ENCODE peak calls at places on chromosomes 6 and 20, in four cellular contexts. Q, O, Z and Y are unnamed samples.

GRCh38 chr20:40868568-40869223 is 159.9 kb upstream of the TOP1 start:
- DNase-seq in O (no peak), Q (no peak), Z (no peak), Y (no peak)

GRCh38 chr6:102327697-102328227 is 934.3 kb downstream of the GRIK2 start:
- DNase-seq in O (no peak), Z (no peak), Q (no peak), Y (no peak)

GRCh38 chr6:1662532-1662931 is 52.8 kb downstream of the FOXC1 start:
- DNase-seq in O (no peak), Z (no peak), Q (no peak), Y (no peak)

GRCh38 chr20:49987868-49988690 is 5.3 kb downstream of the SNAI1 start:
- DNase-seq in O (no peak), Z (no peak), Q (no peak), Y (no peak)

GRCh38 chr6:57198926-57199636 is 23.0 kb downstream of the RAB23 start:
- DNase-seq in Q (no peak), Z (no peak), O (no peak), Y (no peak)

GRCh38 chr6:170008386-170008785 is 257.0 kb downstream of the ERMARD start:
- DNase-seq in O (no peak), Q (no peak), Z (no peak), Y (no peak)

GRCh38 chr20:48668451-48668946 is 159.3 kb downstream of the PREX1 start:
- DNase-seq in Q (no peak), O (no peak), Z (no peak), Y (no peak)

GRCh38 chr6:15879372-15880261 is 216.8 kb upstream of the DTNBP1 start:
- DNase-seq in Z (no peak), Q (peak; percentile 48), O (no peak), Y (peak; percentile 42)

GRCh38 chr20:46343358-46344357 is 35.4 kb upstream of the CDH22 start:
- DNase-seq in Z (no peak), O (no peak), Q (no peak), Y (no peak)

GRCh38 chr6:105038259-105038658 is 81.4 kb downstream of the LIN28B start:
- DNase-seq in Z (no peak), Q (no peak), O (no peak), Y (no peak)

GRCh38 chr6:104325341-104326172 is 534.2 kb downstream of the HACE1 start:
- DNase-seq in O (no peak), Z (no peak), Q (no peak), Y (no peak)

GRCh38 chr6:2697291-2697690 is 53.4 kb downstream of the MYLK4 start:
- DNase-seq in Q (no peak), Z (no peak), O (no peak), Y (no peak)

GRCh38 chr20:19750907-19751636 is 7.0 kb upstream of the RIN2 start:
- DNase-seq in O (no peak), Q (no peak), Z (no peak), Y (no peak)

GRCh38 chr6:98308564-98308963 is 525.8 kb upstream of the POU3F2 start:
- DNase-seq in Q (no peak), O (no peak), Z (no peak), Y (no peak)

GRCh38 chr6:25639653-25640052 is 12.4 kb upstream of the SCGN start:
- DNase-seq in Z (no peak), O (no peak), Q (no peak), Y (no peak)

GRCh38 chr6:11263185-11263817 is 30.8 kb upstream of the NEDD9 start:
- DNase-seq in O (no peak), Q (no peak), Z (no peak), Y (no peak)

GRCh38 chr20:62741191-62741676 is 32.6 kb downstream of the NTSR1 start:
- DNase-seq in Q (no peak), Z (no peak), O (no peak), Y (no peak)

GRCh38 chr6:90496617-90497016 is 90.3 kb downstream of the MAP3K7 start:
- DNase-seq in O (no peak), Z (no peak), Q (no peak), Y (no peak)

GRCh38 chr20:24673678-24674570 is 204.5 kb downstream of the SYNDIG1 start:
- DNase-seq in Q (no peak), O (no peak), Z (no peak), Y (no peak)

GRCh38 chr20:62321521-62321948 is 18.7 kb downstream of the ADRM1 start:
- DNase-seq in Z (peak; percentile 71), O (no peak), Q (peak; percentile 96), Y (no peak)

GRCh38 chr6:49782293-49783181 is 4.5 kb downstream of the PGK2 start:
- DNase-seq in O (no peak), Z (no peak), Q (no peak), Y (no peak)

GRCh38 chr6:141463237-141463977 is 669.3 kb upstream of the GJE1 start:
- DNase-seq in O (no peak), Z (no peak), Q (no peak), Y (no peak)

GRCh38 chr6:8539446-8539845 is 104.1 kb upstream of the SLC35B3 start:
- DNase-seq in O (no peak), Q (no peak), Z (peak; percentile 2), Y (no peak)

GRCh38 chr20:38034961-38035360 is 1.4 kb downstream of the RPRD1B start:
- DNase-seq in O (no peak), Q (no peak), Z (no peak), Y (no peak)

GRCh38 chr6:149200282-149200936 is 117.1 kb upstream of the TAB2 start:
- DNase-seq in Q (no peak), Z (no peak), O (no peak), Y (no peak)

GRCh38 chr6:109451376-109451775 is 4.2 kb downstream of the MICAL1 start:
- DNase-seq in Q (no peak), Z (no peak), O (no peak), Y (no peak)

GRCh38 chr6:109454483-109455160 is 950 bp downstream of the MICAL1 start:
- DNase-seq in O (peak; percentile 48), Z (peak; percentile 68), Q (no peak), Y (peak; percentile 40)

GRCh38 chr6:109452181-109452580 is 3.4 kb downstream of the MICAL1 start:
- DNase-seq in O (no peak), Z (no peak), Q (no peak), Y (no peak)

GRCh38 chr6:109453594-109454482 is 1.7 kb downstream of the MICAL1 start:
- DNase-seq in Z (no peak), Q (no peak), O (no peak), Y (no peak)

GRCh38 chr6:109453156-109453555 is 2.4 kb downstream of the MICAL1 start:
- DNase-seq in O (no peak), Q (no peak), Z (no peak), Y (no peak)
- TF ChIP-seq SPI1 in O (no peak), Q (no peak), Z (no peak), Y (no peak)

DNA sequence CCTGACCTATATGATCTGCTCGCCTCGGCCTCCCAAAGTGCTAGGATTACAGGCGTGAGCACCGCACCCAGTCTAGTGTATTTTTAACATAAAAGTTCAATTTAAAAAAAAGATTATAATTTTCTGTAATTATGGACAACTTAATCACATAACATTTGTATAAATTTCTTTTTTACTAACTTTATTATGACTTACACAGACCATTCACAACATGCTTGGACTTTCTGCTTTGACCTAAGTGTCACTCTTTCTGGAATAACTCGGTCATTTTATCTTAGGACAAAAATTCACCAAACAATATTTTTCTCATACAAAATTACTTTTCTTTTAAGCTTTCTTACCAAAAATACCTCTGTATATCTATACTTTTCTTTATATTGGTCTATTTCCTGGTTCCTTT is 15.4 kb upstream of the IL22RA2 start:
- DNase-seq in Q (no peak), O (no peak), Z (no peak), Y (no peak)
- TF ChIP-seq SPI1 in Q (no peak), O (no peak), Z (no peak), Y (no peak)

DNA sequence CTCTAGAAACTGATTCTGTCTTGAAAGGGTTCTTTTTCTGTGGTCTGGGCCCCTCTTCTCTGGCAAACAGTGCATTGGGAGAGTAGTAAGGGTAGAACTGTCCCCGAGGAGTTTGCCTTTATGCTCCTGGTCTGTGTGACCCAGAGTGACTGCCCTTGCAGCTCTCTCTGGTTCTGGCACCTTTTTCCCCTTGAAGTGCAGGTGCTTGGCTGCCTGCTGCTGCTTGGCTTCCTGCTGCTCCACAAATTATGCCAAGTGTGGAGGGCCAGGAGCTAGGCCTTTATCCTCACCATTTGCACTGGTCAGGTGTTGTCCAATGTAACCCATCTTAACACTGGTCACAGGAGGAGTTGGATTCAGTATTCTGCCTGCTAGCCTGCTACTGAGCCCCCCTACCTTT is 11.2 kb downstream of the KIZ start:
- DNase-seq in Q (no peak), O (no peak), Z (no peak), Y (no peak)
- TF ChIP-seq SPI1 in Q (no peak), O (no peak), Z (no peak), Y (no peak)

GRCh38 chr20:60262967-60263603 is 304.9 kb downstream of the CDH26 start:
- DNase-seq in O (no peak), Q (peak; percentile 75), Z (peak; percentile 43), Y (peak; percentile 47)
- TF ChIP-seq SPI1 in O (no peak), Q (no peak), Z (no peak), Y (no peak)